ENCODE peak calls at places on chromosomes 16 and 17, in five cellular contexts. A is A549, Q is K562, J is HepG2, I is GM12878. Y is an unnamed sample.

GRCh38 chr16:17552351-17552750 is 81.6 kb upstream of the XYLT1 start:
- DNase-seq in A (no peak), Q (no peak), J (no peak), I (no peak), Y (no peak)

GRCh38 chr16:28865289-28865688 is 1.6 kb downstream of the SH2B1 start:
- DNase-seq in A (no peak), Q (no peak), J (no peak), I (no peak), Y (no peak)

GRCh38 chr17:65191805-65192740 is 54.9 kb downstream of the RGS9 start:
- DNase-seq in A (peak), Q (no peak), J (peak), I (no peak), Y (no peak)

GRCh38 chr16:75237398-75238131 is 13.9 kb downstream of the BCAR1 start:
- DNase-seq in A (no peak), Q (no peak), J (no peak), I (no peak), Y (no peak)

GRCh38 chr16:12348733-12349704 is 372.5 kb downstream of the SNX29 start:
- DNase-seq in A (no peak), Q (no peak), J (peak), I (no peak), Y (no peak)

GRCh38 chr17:65750678-65751077 is 189.2 kb upstream of the AXIN2 start:
- DNase-seq in A (peak), Q (no peak), J (peak), I (peak), Y (no peak)

GRCh38 chr17:77503916-77504651 is 363.3 kb downstream of the SEC14L1 start:
- DNase-seq in A (no peak), Q (no peak), J (no peak), I (no peak), Y (peak)

GRCh38 chr16:672851-673250 is 2.6 kb upstream of the RHBDL1 start:
- DNase-seq in A (no peak), Q (no peak), J (no peak), I (no peak), Y (no peak)

GRCh38 chr17:2177235-2177811 is 122.4 kb downstream of the HIC1 start:
- DNase-seq in A (no peak), Q (no peak), J (peak), I (no peak), Y (no peak)

GRCh38 chr17:50297407-50297865 is 23.2 kb downstream of the TMEM92 start:
- DNase-seq in A (peak), Q (peak), J (peak), I (no peak), Y (peak)

GRCh38 chr16:58034128-58034685 is 8.7 kb downstream of the MMP15 start:
- DNase-seq in A (no peak), Q (peak), J (no peak), I (no peak), Y (no peak)

GRCh38 chr17:40471856-40472732 is 28.8 kb downstream of the IGFBP4 start:
- DNase-seq in A (peak), Q (no peak), J (no peak), I (no peak), Y (no peak)

GRCh38 chr16:12320298-12320706 is 343.8 kb downstream of the SNX29 start:
- DNase-seq in A (no peak), Q (no peak), J (no peak), I (no peak), Y (no peak)

GRCh38 chr16:11016993-11017392 is 72.6 kb downstream of the CLEC16A start:
- DNase-seq in A (peak), Q (no peak), J (peak), I (no peak), Y (no peak)

GRCh38 chr17:77670125-77670524 is 288.4 kb upstream of the TNRC6C start:
- DNase-seq in A (no peak), Q (no peak), J (no peak), I (no peak), Y (no peak)

GRCh38 chr16:31265329-31266245 is 5.8 kb downstream of the ITGAM start:
- DNase-seq in A (peak), Q (no peak), J (no peak), I (peak), Y (peak)

GRCh38 chr17:57067781-57068180 is 17.3 kb upstream of the AKAP1 start:
- DNase-seq in A (no peak), Q (no peak), J (no peak), I (no peak), Y (no peak)

GRCh38 chr16:76943936-76944335 is 247.1 kb upstream of the MON1B start:
- DNase-seq in A (no peak), Q (no peak), J (no peak), I (no peak), Y (no peak)

GRCh38 chr17:9728005-9728404 is 63.4 kb downstream of the DHRS7C start:
- DNase-seq in A (no peak), Q (no peak), J (no peak), I (no peak), Y (no peak)

GRCh38 chr17:82864721-82865240 is 25.0 kb upstream of the ZNF750 start:
- DNase-seq in A (no peak), Q (no peak), J (no peak), I (no peak), Y (no peak)

GRCh38 chr17:74288785-74289184 is 14.8 kb downstream of the DNAI2 start:
- DNase-seq in A (no peak), Q (no peak), J (no peak), I (peak), Y (no peak)

GRCh38 chr16:24685539-24686432 is 43.7 kb upstream of the TNRC6A start:
- DNase-seq in A (peak), Q (peak), J (peak), I (no peak), Y (peak)

GRCh38 chr17:31134526-31134925 is 39.7 kb downstream of the NF1 start:
- DNase-seq in A (no peak), Q (no peak), J (no peak), I (no peak), Y (no peak)

GRCh38 chr17:61209524-61209923 is 190.1 kb upstream of the TBX2 start:
- DNase-seq in A (no peak), Q (no peak), J (no peak), I (no peak), Y (no peak)

GRCh38 chr17:74605361-74605760 is 13.3 kb upstream of the CD300LD start:
- DNase-seq in A (peak), Q (no peak), J (no peak), I (no peak), Y (no peak)

GRCh38 chr16:59604331-59604730 is 870.2 kb upstream of the GOT2 start:
- DNase-seq in A (no peak), Q (no peak), J (no peak), I (no peak), Y (no peak)
- TF ChIP-seq JUNB in A (no peak), Q (no peak), J (no peak), I (no peak), Y (no peak)

GRCh38 chr17:72476134-72476533 is 355.3 kb downstream of the SOX9 start:
- DNase-seq in A (no peak), Q (no peak), J (no peak), I (no peak), Y (no peak)
- TF ChIP-seq JUNB in A (no peak), Q (no peak), J (no peak), I (no peak), Y (no peak)

GRCh38 chr17:59785091-59785799 is 77.8 kb downstream of the VMP1 start:
- DNase-seq in A (peak), Q (no peak), J (peak), I (no peak), Y (no peak)

GRCh38 chr17:59786536-59787319 is 79.3 kb downstream of the VMP1 start:
- DNase-seq in A (peak), Q (peak), J (peak), I (peak), Y (peak)

GRCh38 chr17:59786213-59786535 is 78.7 kb downstream of the VMP1 start:
- DNase-seq in A (no peak), Q (no peak), J (no peak), I (no peak), Y (no peak)

GRCh38 chr17:59779521-59779920 is 72.1 kb downstream of the VMP1 start:
- DNase-seq in A (no peak), Q (no peak), J (no peak), I (no peak), Y (no peak)

GRCh38 chr17:59783221-59784016 is 76.0 kb downstream of the VMP1 start:
- DNase-seq in A (peak), Q (peak), J (no peak), I (no peak), Y (no peak)
- TF ChIP-seq JUNB in A (no peak), Q (no peak), J (no peak), I (no peak), Y (no peak)

DNA sequence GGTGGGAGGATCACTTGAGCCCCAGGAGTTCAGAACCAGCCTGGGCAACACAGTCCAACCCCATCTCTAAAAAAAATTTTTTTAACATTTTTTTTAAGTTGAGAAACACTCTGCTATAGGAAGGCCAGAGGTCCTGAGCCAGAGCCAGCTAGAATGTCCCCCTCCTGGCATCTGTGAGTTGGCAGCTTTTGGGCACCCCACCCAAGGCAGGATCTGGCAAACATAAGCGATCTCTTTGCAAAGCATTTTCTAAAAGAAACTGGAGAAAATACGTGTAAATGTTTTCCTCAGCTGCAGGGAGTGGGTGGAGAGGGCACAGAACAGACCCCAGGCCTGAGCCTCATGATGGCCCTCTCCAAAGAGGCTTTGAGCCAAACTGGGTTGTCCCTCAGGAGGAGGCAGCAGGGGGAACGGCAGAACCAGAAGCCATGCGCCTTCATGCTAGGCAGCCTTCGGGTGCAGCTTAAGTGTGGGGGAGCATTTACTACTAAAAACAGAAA is 11.7 kb downstream of the CAVIN1 start:
- DNase-seq in A (no peak), Q (no peak), J (no peak), I (no peak), Y (no peak)
- TF ChIP-seq JUNB in A (no peak), Q (no peak), J (no peak), I (no peak), Y (no peak)

GRCh38 chr17:329794-330420 is 22.7 kb downstream of the RPH3AL start:
- DNase-seq in A (no peak), Q (no peak), J (no peak), I (no peak), Y (no peak)
- TF ChIP-seq JUNB in A (no peak), Q (no peak), J (no peak), I (no peak), Y (no peak)

Y was measured in GM23338.